ENCODE peak calls at places on chromosomes 6 and 20, in eight cellular contexts. S is fibroblast of lung, T is PC-3, E is endothelial cell of umbilical vein, Y is neural progenitor cell, C is DND-41, W is hepatocyte, F is PC-9. Z is an unnamed sample.

GRCh38 chr20:10639762-10640556 is 33.8 kb downstream of the JAG1 start:
- DNase-seq in W (no peak), E (no peak), T (no peak), F (no peak), C (no peak), Y (peak), S (no peak), Z (peak)

GRCh38 chr20:53269380-53269779 is 297.2 kb downstream of the TSHZ2 start:
- DNase-seq in Y (no peak), W (no peak), E (no peak), C (no peak), T (no peak), F (no peak), S (no peak), Z (no peak)

GRCh38 chr6:45344900-45345299 is 16.8 kb downstream of the RUNX2 start:
- DNase-seq in W (no peak), F (no peak), S (no peak), C (no peak), T (no peak), E (no peak), Y (no peak), Z (no peak)

GRCh38 chr6:157724960-157725741 is 97.9 kb upstream of the SNX9 start:
- DNase-seq in F (no peak), T (no peak), W (no peak), C (no peak), E (no peak), S (no peak), Y (no peak), Z (no peak)

GRCh38 chr6:28738396-28738765 is 185.4 kb downstream of the TRIM27 start:
- DNase-seq in C (no peak), Y (peak), W (no peak), E (no peak), S (no peak), F (no peak), T (no peak), Z (no peak)

GRCh38 chr6:54681987-54682386 is 164.6 kb upstream of the FAM83B start:
- DNase-seq in E (no peak), W (no peak), C (no peak), S (peak), T (peak), F (peak), Y (no peak), Z (no peak)

GRCh38 chr6:155381856-155382690 is 67.8 kb upstream of the TFB1M start:
- DNase-seq in W (no peak), Y (no peak), E (no peak), F (no peak), C (no peak), T (no peak), S (peak), Z (no peak)

GRCh38 chr6:158744986-158745430 is 74.2 kb downstream of the EZR start:
- DNase-seq in C (no peak), T (no peak), Y (no peak), E (no peak), F (no peak), W (no peak), S (no peak), Z (peak)

GRCh38 chr6:154661751-154662150 is 71.5 kb upstream of the SCAF8 start:
- DNase-seq in Y (no peak), T (no peak), F (no peak), S (no peak), C (no peak), E (peak), W (no peak), Z (peak)

GRCh38 chr6:80269331-80269730 is 162.9 kb downstream of the BCKDHB start:
- DNase-seq in T (no peak), C (no peak), F (no peak), Y (peak), S (peak), W (no peak), E (no peak), Z (no peak)

GRCh38 chr6:159887761-159888160 is 3.0 kb upstream of the MAS1 start:
- DNase-seq in F (no peak), E (no peak), T (no peak), Y (no peak), W (no peak), S (no peak), C (no peak), Z (no peak)

GRCh38 chr6:136547336-136547735 is 2.9 kb downstream of the MAP7 start:
- DNase-seq in W (peak), S (peak), T (peak), F (no peak), Y (peak), C (no peak), E (no peak), Z (peak)

GRCh38 chr6:135188718-135189117 is 7.6 kb downstream of the MYB start:
- DNase-seq in T (no peak), Y (no peak), F (no peak), C (no peak), E (no peak), W (no peak), S (no peak), Z (no peak)

GRCh38 chr6:124487778-124488431 is 474.3 kb upstream of the RNF217 start:
- DNase-seq in S (peak), C (no peak), Y (no peak), T (peak), F (no peak), E (peak), W (no peak), Z (peak)

GRCh38 chr6:104940881-104941693 is 15.8 kb upstream of the LIN28B start:
- DNase-seq in S (peak), C (no peak), W (peak), Y (peak), E (peak), F (peak), T (peak), Z (peak)
- TF ChIP-seq EZH2 in S (peak), C (no peak), W (no peak), Y (no peak), E (peak), F (no peak), T (no peak), Z (no peak)

GRCh38 chr20:47316776-47317126 is 39.7 kb downstream of the ZMYND8 start:
- DNase-seq in E (no peak), Y (no peak), C (no peak), F (no peak), T (no peak), S (no peak), W (no peak), Z (no peak)
- H3K27ac ChIP-seq in E (peak), Y (peak), C (no peak), F (peak), T (peak), S (peak), W (peak), Z (peak)

DNA sequence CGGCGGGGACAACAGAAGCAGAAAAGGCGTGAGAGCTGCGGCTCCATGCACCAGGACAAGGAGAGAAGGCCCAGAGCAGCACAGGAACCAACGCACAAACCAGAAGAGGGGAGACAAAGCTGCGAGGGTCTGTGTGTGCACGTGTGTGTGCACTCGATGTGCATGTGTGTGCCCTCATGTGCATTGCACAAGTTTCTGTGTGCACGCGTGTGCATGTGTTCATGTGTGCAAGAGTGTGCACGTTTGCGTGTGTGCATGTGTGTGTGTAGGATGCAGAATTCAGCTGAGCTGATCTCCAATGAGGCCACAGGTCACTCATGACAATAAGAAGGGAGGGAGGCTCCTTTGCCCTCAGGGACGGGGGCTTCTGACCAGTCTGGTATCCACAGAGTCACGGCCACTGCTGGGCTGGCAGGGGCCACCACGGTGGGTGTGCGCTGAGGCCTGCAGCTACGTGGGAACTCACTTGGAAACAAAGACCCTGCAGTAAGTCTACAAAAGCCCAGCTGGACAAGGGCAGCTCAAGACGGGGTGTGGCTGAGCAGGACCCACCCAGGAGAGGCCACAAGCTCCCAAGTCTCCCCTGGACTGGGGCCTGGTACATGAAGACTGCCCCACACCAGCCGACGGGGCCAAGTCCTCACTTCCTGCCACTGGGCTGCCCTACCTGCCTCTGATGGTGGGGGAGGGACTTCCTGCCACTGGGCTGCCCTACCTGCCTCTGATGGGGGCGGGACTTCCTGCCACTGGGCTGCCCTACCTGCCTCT is 48.1 kb upstream of the CHRNA4 start:
- DNase-seq in Y (no peak), W (no peak), S (no peak), E (no peak), T (no peak), C (no peak), F (no peak), Z (no peak)
- TF ChIP-seq EZH2 in Y (no peak), W (no peak), S (no peak), E (no peak), T (no peak), C (no peak), F (no peak), Z (no peak)

GRCh38 chr20:19817017-19817416 is 59.0 kb downstream of the RIN2 start:
- DNase-seq in W (no peak), F (peak), E (peak), S (peak), Y (no peak), T (peak), C (no peak), Z (no peak)
- H3K27ac ChIP-seq in W (no peak), F (peak), E (peak), S (peak), Y (no peak), T (peak), C (no peak), Z (no peak)

DNA sequence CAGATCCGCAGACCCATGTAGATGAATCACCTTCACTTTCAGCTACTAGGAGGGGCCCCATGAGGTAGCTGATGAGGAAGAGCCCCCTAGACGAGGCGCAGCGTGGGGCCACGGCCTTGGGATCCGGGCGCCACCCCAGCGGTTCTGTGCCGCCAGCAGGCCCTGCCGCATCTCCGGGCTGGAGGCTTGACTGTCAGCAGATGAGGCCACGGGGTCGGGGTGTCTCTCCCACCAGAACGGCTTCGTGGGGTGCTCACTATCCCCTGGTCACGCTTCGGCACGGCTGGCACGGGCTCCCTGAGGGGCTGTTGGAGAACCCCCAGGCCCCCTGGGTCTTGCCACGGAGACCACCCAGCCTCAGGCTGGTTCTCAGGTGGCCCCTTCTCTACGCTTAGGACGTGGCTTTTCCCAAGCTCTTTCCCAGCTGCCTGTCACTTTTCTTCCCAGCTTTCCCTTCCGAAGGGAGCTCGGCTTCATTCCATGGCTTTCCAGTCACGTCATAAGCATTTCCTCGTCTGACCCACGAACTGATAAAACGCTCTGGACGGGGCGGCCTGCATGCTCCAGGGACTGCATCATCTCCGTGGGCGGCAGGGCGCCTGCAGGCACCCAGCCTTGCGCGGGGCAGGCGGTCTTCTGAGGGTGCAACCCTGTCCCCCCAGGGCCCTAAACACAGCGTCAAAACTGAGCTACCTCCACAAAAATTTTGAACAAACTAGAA is 85.9 kb downstream of the THBS2 start:
- DNase-seq in W (no peak), T (no peak), E (peak), Y (no peak), F (no peak), S (peak), C (no peak), Z (peak)
- TF ChIP-seq EZH2 in W (no peak), T (no peak), E (no peak), Y (no peak), F (no peak), S (no peak), C (no peak), Z (no peak)

Z was measured in A673.